ENCODE peak calls at places on chromosomes 3 and 15, in ten cellular contexts. P, B, R, C, A, D, E, L, F and T are unnamed samples.

GRCh38 chr3:195007794-195008193 is 263.2 kb downstream of the XXYLT1 start:
- DNase-seq in P (no peak), B (no peak), R (no peak), C (no peak), A (no peak), D (no peak), E (peak), L (no peak), F (no peak), T (no peak)

GRCh38 chr3:148158210-148158609 is 539.5 kb upstream of the AGTR1 start:
- DNase-seq in P (no peak), B (no peak), R (peak), C (no peak), A (no peak), D (peak), E (peak), L (no peak), F (no peak), T (no peak)

GRCh38 chr3:42490243-42490642 is 12.2 kb upstream of the VIPR1 start:
- DNase-seq in P (no peak), B (no peak), R (peak), C (no peak), A (peak), D (no peak), E (peak), L (no peak), F (peak), T (no peak)

GRCh38 chr3:72152551-72153476 is 367.9 kb upstream of the PROK2 start:
- DNase-seq in P (peak), B (no peak), R (peak), C (no peak), A (peak), D (peak), E (peak), L (no peak), F (peak), T (no peak)

GRCh38 chr3:114624047-114624445 is 330.2 kb downstream of the TIGIT start:
- DNase-seq in P (no peak), B (no peak), R (peak), C (no peak), A (no peak), D (peak), E (peak), L (no peak), F (peak), T (no peak)

GRCh38 chr15:41832875-41833274 is 5.0 kb downstream of the JMJD7 start:
- DNase-seq in P (no peak), B (no peak), R (no peak), C (no peak), A (peak), D (no peak), E (no peak), L (no peak), F (no peak), T (no peak)

GRCh38 chr3:88059380-88060160 is 515 bp downstream of the ZNF654 start:
- DNase-seq in P (no peak), B (no peak), R (peak), C (no peak), A (no peak), D (peak), E (no peak), L (peak), F (peak), T (peak)

GRCh38 chr3:177538064-177538742 is 340.9 kb upstream of the TBL1XR1 start:
- DNase-seq in P (no peak), B (no peak), R (no peak), C (no peak), A (no peak), D (peak), E (peak), L (no peak), F (peak), T (no peak)

GRCh38 chr3:182725372-182726251 is 67.7 kb upstream of the ATP11B start:
- DNase-seq in P (no peak), B (no peak), R (no peak), C (no peak), A (no peak), D (peak), E (peak), L (no peak), F (peak), T (no peak)

GRCh38 chr3:42670670-42671069 is 14.7 kb upstream of the KLHL40 start:
- DNase-seq in P (no peak), B (no peak), R (no peak), C (no peak), A (no peak), D (no peak), E (no peak), L (no peak), F (no peak), T (no peak)

GRCh38 chr3:114803042-114803695 is 343.9 kb downstream of the ZBTB20 start:
- DNase-seq in P (no peak), B (no peak), R (no peak), C (no peak), A (no peak), D (no peak), E (no peak), L (no peak), F (no peak), T (no peak)

GRCh38 chr15:64667736-64668161 is 107.6 kb downstream of the RBPMS2 start:
- DNase-seq in P (no peak), B (no peak), R (no peak), C (no peak), A (no peak), D (peak), E (peak), L (no peak), F (no peak), T (no peak)

GRCh38 chr3:62601238-62601856 is 228.0 kb upstream of the FEZF2 start:
- DNase-seq in P (no peak), B (no peak), R (no peak), C (no peak), A (no peak), D (peak), E (peak), L (no peak), F (no peak), T (no peak)